ENCODE peak calls at places on chromosomes 4 and X, in four cellular contexts. One of them, this sample, is unnamed.

GRCh38 chrX:87397103-87397886 is 120.3 kb upstream of the KLHL4 start:
- DNase-seq in heart left ventricle: no peak
- DNase-seq in cardiac muscle cell: no peak
- DNase-seq in left ventricle myocardium inferior: no peak
- DNase-seq in this sample: no peak

GRCh38 chrX:104324871-104325585 is 70.3 kb upstream of the ESX1 start:
- DNase-seq in cardiac muscle cell: no peak
- DNase-seq in heart left ventricle: no peak
- DNase-seq in left ventricle myocardium inferior: no peak
- DNase-seq in this sample: no peak

GRCh38 chr4:154559931-154560801 is 2.6 kb upstream of the FGB start:
- DNase-seq in heart left ventricle: no peak
- DNase-seq in cardiac muscle cell: no peak
- DNase-seq in left ventricle myocardium inferior: no peak
- DNase-seq in this sample: no peak

GRCh38 chr4:5940470-5941203 is 47.8 kb upstream of the CRMP1 start:
- DNase-seq in heart left ventricle: no peak
- DNase-seq in cardiac muscle cell: peak
- DNase-seq in left ventricle myocardium inferior: no peak
- DNase-seq in this sample: no peak

GRCh38 chrX:103310592-103311400 is at the start of gene BEX2:
- DNase-seq in heart left ventricle: peak
- DNase-seq in cardiac muscle cell: peak
- DNase-seq in left ventricle myocardium inferior: peak
- DNase-seq in this sample: peak

GRCh38 chr4:157014621-157015591 is 43.3 kb upstream of the PDGFC start:
- DNase-seq in cardiac muscle cell: no peak
- DNase-seq in left ventricle myocardium inferior: no peak
- DNase-seq in heart left ventricle: no peak
- DNase-seq in this sample: no peak

GRCh38 chr4:123418486-123418931 is 21.9 kb downstream of the SPRY1 start:
- DNase-seq in left ventricle myocardium inferior: no peak
- DNase-seq in cardiac muscle cell: peak
- DNase-seq in heart left ventricle: no peak
- DNase-seq in this sample: no peak

GRCh38 chrX:44002569-44002968 is 29.4 kb upstream of the NDP start:
- DNase-seq in left ventricle myocardium inferior: no peak
- DNase-seq in heart left ventricle: no peak
- DNase-seq in cardiac muscle cell: no peak
- DNase-seq in this sample: no peak

GRCh38 chr4:148091896-148092295 is 350.3 kb downstream of the NR3C2 start:
- DNase-seq in heart left ventricle: no peak
- DNase-seq in left ventricle myocardium inferior: no peak
- DNase-seq in cardiac muscle cell: no peak
- DNase-seq in this sample: no peak

GRCh38 chr4:164935363-164935762 is 42.1 kb downstream of the TRIM61 start:
- DNase-seq in heart left ventricle: no peak
- DNase-seq in left ventricle myocardium inferior: no peak
- DNase-seq in cardiac muscle cell: no peak
- DNase-seq in this sample: no peak

GRCh38 chrX:131752493-131753198 is 208.8 kb downstream of the OR13H1 start:
- DNase-seq in left ventricle myocardium inferior: no peak
- DNase-seq in heart left ventricle: no peak
- DNase-seq in cardiac muscle cell: no peak
- DNase-seq in this sample: no peak

GRCh38 chr4:182478475-182478874 is 235.3 kb downstream of the TENM3 start:
- DNase-seq in cardiac muscle cell: peak
- DNase-seq in heart left ventricle: no peak
- DNase-seq in left ventricle myocardium inferior: no peak
- DNase-seq in this sample: no peak

GRCh38 chrX:28552322-28552721 is 34.9 kb upstream of the IL1RAPL1 start:
- DNase-seq in cardiac muscle cell: no peak
- DNase-seq in heart left ventricle: no peak
- DNase-seq in left ventricle myocardium inferior: no peak
- DNase-seq in this sample: no peak

GRCh38 chr4:43394976-43395375 is 502.5 kb downstream of the GRXCR1 start:
- DNase-seq in cardiac muscle cell: no peak
- DNase-seq in heart left ventricle: no peak
- DNase-seq in left ventricle myocardium inferior: no peak
- DNase-seq in this sample: no peak

GRCh38 chr4:113355550-113356371 is 306.3 kb downstream of the ANK2 start:
- DNase-seq in heart left ventricle: peak
- DNase-seq in left ventricle myocardium inferior: peak
- DNase-seq in cardiac muscle cell: no peak
- DNase-seq in this sample: peak

GRCh38 chr4:17665852-17666251 is 51.4 kb downstream of the MED28 start:
- DNase-seq in heart left ventricle: no peak
- DNase-seq in left ventricle myocardium inferior: no peak
- DNase-seq in cardiac muscle cell: no peak
- DNase-seq in this sample: no peak

GRCh38 chr4:8233672-8234484 is 34.8 kb downstream of the SH3TC1 start:
- DNase-seq in cardiac muscle cell: no peak
- DNase-seq in heart left ventricle: no peak
- DNase-seq in left ventricle myocardium inferior: no peak
- DNase-seq in this sample: no peak

GRCh38 chr4:168840988-168841681 is 168.9 kb downstream of the CBR4 start:
- DNase-seq in left ventricle myocardium inferior: peak
- DNase-seq in heart left ventricle: peak
- DNase-seq in cardiac muscle cell: peak
- DNase-seq in this sample: peak

GRCh38 chrX:112512509-112512908 is 167.2 kb downstream of the LHFPL1 start:
- DNase-seq in cardiac muscle cell: peak
- DNase-seq in heart left ventricle: no peak
- DNase-seq in left ventricle myocardium inferior: no peak
- DNase-seq in this sample: no peak

GRCh38 chrX:15675490-15675921 is 10.9 kb upstream of the CLTRN start:
- DNase-seq in left ventricle myocardium inferior: peak
- DNase-seq in heart left ventricle: peak
- DNase-seq in cardiac muscle cell: peak
- DNase-seq in this sample: peak

GRCh38 chrX:96683997-96684338 is 674 bp upstream of the DIAPH2 start:
- DNase-seq in left ventricle myocardium inferior: no peak
- DNase-seq in cardiac muscle cell: no peak
- DNase-seq in heart left ventricle: no peak
- DNase-seq in this sample: no peak

GRCh38 chrX:56564921-56565861 is 1.8 kb downstream of the UBQLN2 start:
- DNase-seq in left ventricle myocardium inferior: no peak
- DNase-seq in heart left ventricle: no peak
- DNase-seq in cardiac muscle cell: peak
- DNase-seq in this sample: no peak

GRCh38 chr4:17562157-17562556 is 14.8 kb upstream of the LAP3 start:
- DNase-seq in cardiac muscle cell: peak
- DNase-seq in left ventricle myocardium inferior: no peak
- DNase-seq in heart left ventricle: no peak
- DNase-seq in this sample: no peak

GRCh38 chrX:69065451-69065850 is 99.8 kb downstream of the PJA1 start:
- DNase-seq in left ventricle myocardium inferior: no peak
- DNase-seq in cardiac muscle cell: no peak
- DNase-seq in heart left ventricle: no peak
- DNase-seq in this sample: no peak

GRCh38 chrX:152405561-152405960 is 45.6 kb downstream of the GABRA3 start:
- DNase-seq in cardiac muscle cell: no peak
- DNase-seq in heart left ventricle: no peak
- DNase-seq in left ventricle myocardium inferior: no peak
- DNase-seq in this sample: no peak

GRCh38 chr4:73621357-73621756 is 1.1 kb upstream of the RASSF6 start:
- DNase-seq in heart left ventricle: no peak
- DNase-seq in left ventricle myocardium inferior: no peak
- DNase-seq in cardiac muscle cell: no peak
- DNase-seq in this sample: no peak

GRCh38 chrX:132802033-132802432 is 156.4 kb downstream of the HS6ST2 start:
- DNase-seq in cardiac muscle cell: no peak
- DNase-seq in heart left ventricle: no peak
- DNase-seq in left ventricle myocardium inferior: no peak
- DNase-seq in this sample: no peak

GRCh38 chr4:181536753-181537434 is 706.3 kb upstream of the TENM3 start:
- DNase-seq in left ventricle myocardium inferior: no peak
- DNase-seq in cardiac muscle cell: no peak
- DNase-seq in heart left ventricle: no peak
- DNase-seq in this sample: no peak

DNA sequence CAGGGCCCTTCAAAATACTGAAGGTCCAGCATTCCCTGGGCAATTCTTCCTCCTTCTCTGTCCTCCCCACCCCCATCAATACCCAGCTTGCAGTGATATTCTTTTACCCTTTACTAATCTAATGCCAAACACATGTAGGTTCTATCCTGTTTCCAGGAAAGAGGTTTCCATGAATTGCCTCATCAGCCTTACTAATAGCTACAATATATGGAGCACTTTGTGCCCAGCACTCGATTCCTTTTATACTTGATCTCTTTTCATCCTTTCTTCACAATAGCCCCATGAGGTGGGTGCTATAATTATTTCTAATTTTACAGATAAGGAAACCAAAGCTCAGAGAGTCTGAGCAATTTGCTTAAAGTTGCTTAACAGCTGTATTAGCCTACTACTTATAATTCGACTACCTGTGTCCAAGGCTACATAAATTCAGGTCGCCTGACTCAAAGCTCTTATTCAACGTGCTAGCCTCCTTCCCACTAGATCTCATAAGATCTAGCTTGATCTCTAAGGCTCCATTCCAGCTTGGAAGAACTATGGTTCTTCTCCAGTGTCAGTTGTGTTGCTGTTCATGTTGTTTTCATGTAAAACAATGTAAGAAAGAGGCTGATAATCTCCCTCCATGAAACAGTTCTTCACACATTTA is 229.6 kb upstream of the PGRMC2 start:
- DNase-seq in heart left ventricle: no peak
- DNase-seq in left ventricle myocardium inferior: no peak
- DNase-seq in cardiac muscle cell: no peak
- DNase-seq in this sample: no peak
- H3K4me3 ChIP-seq in heart left ventricle: no peak
- H3K4me3 ChIP-seq in left ventricle myocardium inferior: no peak
- H3K4me3 ChIP-seq in cardiac muscle cell: no peak
- H3K4me3 ChIP-seq in this sample: no peak

GRCh38 chr4:72555377-72555831 is 13.6 kb downstream of the ADAMTS3 start:
- DNase-seq in heart left ventricle: no peak
- DNase-seq in left ventricle myocardium inferior: no peak
- DNase-seq in cardiac muscle cell: no peak
- DNase-seq in this sample: no peak
- H3K4me3 ChIP-seq in heart left ventricle: no peak
- H3K4me3 ChIP-seq in left ventricle myocardium inferior: no peak
- H3K4me3 ChIP-seq in cardiac muscle cell: no peak
- H3K4me3 ChIP-seq in this sample: no peak

DNA sequence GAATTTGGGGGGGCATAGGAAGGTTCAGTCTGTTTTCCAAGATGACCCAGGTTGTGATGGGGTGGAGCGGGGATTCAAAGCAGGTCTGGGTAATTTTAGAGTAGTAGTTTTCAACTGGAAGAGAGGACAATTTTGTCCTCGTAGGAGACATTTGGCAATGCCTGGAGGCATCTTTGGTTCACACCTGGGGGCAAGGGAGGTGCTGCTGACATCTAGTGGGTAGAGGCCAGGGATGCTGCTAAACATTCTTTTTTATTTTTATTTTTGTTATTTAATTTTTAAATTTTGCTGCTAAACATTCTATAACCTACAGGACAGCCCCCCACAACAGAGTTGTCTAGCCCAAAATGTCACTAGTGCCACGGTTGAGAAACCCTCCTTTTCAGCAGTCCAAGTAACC is 1.9 kb downstream of the RAB9A start:
- DNase-seq in left ventricle myocardium inferior: no peak
- DNase-seq in cardiac muscle cell: no peak
- DNase-seq in heart left ventricle: no peak
- DNase-seq in this sample: no peak
- H3K4me3 ChIP-seq in left ventricle myocardium inferior: peak
- H3K4me3 ChIP-seq in cardiac muscle cell: no peak
- H3K4me3 ChIP-seq in heart left ventricle: peak
- H3K4me3 ChIP-seq in this sample: no peak

GRCh38 chrX:49932786-49933185 is 10.4 kb downstream of the CLCN5 start:
- DNase-seq in cardiac muscle cell: no peak
- DNase-seq in left ventricle myocardium inferior: no peak
- DNase-seq in heart left ventricle: no peak
- DNase-seq in this sample: no peak

GRCh38 chrX:49934729-49935128 is 12.3 kb downstream of the CLCN5 start:
- DNase-seq in heart left ventricle: no peak
- DNase-seq in cardiac muscle cell: no peak
- DNase-seq in left ventricle myocardium inferior: no peak
- DNase-seq in this sample: no peak

GRCh38 chrX:49930046-49930445 is 7.7 kb downstream of the CLCN5 start:
- DNase-seq in left ventricle myocardium inferior: no peak
- DNase-seq in cardiac muscle cell: no peak
- DNase-seq in heart left ventricle: no peak
- DNase-seq in this sample: no peak

DNA sequence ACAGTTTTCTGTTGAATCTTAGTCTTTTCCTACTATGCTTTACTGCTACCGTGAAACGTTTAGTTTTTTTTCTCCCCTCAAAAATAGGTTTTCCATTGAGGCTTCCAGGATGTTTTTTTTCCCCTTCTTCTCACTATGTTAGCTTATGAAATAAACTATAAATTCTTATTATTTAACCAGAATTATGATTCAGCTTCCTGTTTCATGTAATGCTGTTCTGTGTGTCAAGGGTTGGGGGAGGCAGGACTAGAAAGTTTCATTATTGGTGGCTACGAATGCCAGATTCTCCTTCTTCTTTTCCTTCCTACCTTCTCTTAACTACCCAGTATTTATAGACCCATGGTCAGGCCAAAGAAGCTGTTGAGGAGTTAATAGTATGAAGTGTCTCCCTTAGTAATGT is 11.8 kb downstream of the CLCN5 start:
- DNase-seq in heart left ventricle: no peak
- DNase-seq in cardiac muscle cell: no peak
- DNase-seq in left ventricle myocardium inferior: no peak
- DNase-seq in this sample: no peak
- H3K4me3 ChIP-seq in heart left ventricle: no peak
- H3K4me3 ChIP-seq in cardiac muscle cell: no peak
- H3K4me3 ChIP-seq in left ventricle myocardium inferior: no peak
- H3K4me3 ChIP-seq in this sample: no peak

DNA sequence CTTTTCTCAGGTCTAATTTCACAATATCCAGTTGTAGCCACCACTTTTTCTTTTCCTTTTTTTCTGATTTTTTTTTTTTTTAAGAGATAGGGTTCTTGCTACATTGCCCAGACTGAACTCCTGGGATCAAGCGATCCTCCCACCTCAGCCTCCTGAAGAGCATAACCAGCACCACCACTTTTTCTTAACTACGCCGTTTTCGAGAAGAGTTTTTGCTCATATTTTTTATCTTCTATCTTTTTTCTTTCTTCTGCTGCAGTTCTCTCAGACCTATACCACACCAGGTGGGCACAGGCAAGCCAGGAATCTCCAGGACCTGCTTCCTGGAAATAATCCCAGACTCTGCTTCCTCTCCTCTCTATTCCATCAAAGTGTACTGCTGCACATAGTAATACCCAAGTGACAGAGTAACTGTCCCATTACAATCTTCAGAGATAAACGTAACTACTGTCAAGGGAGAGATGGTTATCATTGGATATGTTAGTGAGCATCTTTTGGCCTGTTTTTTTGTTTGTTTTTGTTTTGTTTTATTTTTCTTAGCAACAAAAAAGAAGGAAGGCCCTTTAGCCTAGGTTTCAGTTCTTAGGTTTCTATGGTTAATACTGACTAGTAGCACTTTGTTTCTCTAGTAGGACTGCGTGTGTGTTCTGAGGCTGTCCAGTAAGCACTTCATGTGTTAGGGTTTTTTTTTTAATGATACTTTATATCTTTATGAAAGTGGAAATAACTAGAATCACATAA is 59.2 kb upstream of the TXK start:
- DNase-seq in left ventricle myocardium inferior: no peak
- DNase-seq in cardiac muscle cell: no peak
- DNase-seq in heart left ventricle: no peak
- DNase-seq in this sample: no peak
- H3K4me3 ChIP-seq in left ventricle myocardium inferior: no peak
- H3K4me3 ChIP-seq in cardiac muscle cell: no peak
- H3K4me3 ChIP-seq in heart left ventricle: no peak
- H3K4me3 ChIP-seq in this sample: no peak